ENCODE peak calls at places on chromosomes 5 and 9, in six cellular contexts. One of them, this sample, is unnamed.

GRCh38 chr9:96344458-96345180 is 38.9 kb downstream of the SLC35D2 start:
- DNase-seq in psoas muscle: peak; percentile 40
- DNase-seq in non-pigmented ciliary epithelial cell: peak; percentile 90
- DNase-seq in brain microvascular endothelial cell: peak; percentile 88
- DNase-seq in GM13976: no peak
- DNase-seq in BE2C: peak; percentile 42
- DNase-seq in this sample: peak; percentile 11

GRCh38 chr9:125649315-125649714 is 57.7 kb downstream of the MAPKAP1 start:
- DNase-seq in psoas muscle: peak; percentile 27
- DNase-seq in non-pigmented ciliary epithelial cell: peak; percentile 77
- DNase-seq in brain microvascular endothelial cell: peak; percentile 91
- DNase-seq in GM13976: no peak
- DNase-seq in BE2C: no peak
- DNase-seq in this sample: no peak

GRCh38 chr5:180395540-180396274 is 42.6 kb upstream of the GFPT2 start:
- DNase-seq in psoas muscle: peak; percentile 44
- DNase-seq in non-pigmented ciliary epithelial cell: no peak
- DNase-seq in brain microvascular endothelial cell: no peak
- DNase-seq in GM13976: peak; percentile 5
- DNase-seq in BE2C: no peak
- DNase-seq in this sample: no peak

GRCh38 chr5:177366528-177367322 is 9.0 kb downstream of the RGS14 start:
- DNase-seq in psoas muscle: peak; percentile 89
- DNase-seq in non-pigmented ciliary epithelial cell: peak; percentile 31
- DNase-seq in brain microvascular endothelial cell: peak; percentile 76
- DNase-seq in GM13976: no peak
- DNase-seq in BE2C: peak; percentile 96
- DNase-seq in this sample: peak; percentile 92

GRCh38 chr9:69317081-69317480 is 7.9 kb upstream of the ENTREP1 start:
- DNase-seq in psoas muscle: no peak
- DNase-seq in non-pigmented ciliary epithelial cell: no peak
- DNase-seq in brain microvascular endothelial cell: peak; percentile 25
- DNase-seq in GM13976: no peak
- DNase-seq in BE2C: no peak
- DNase-seq in this sample: no peak

GRCh38 chr5:130400091-130400490 is 495.8 kb downstream of the CHSY3 start:
- DNase-seq in psoas muscle: no peak
- DNase-seq in non-pigmented ciliary epithelial cell: peak; percentile 43
- DNase-seq in brain microvascular endothelial cell: peak; percentile 74
- DNase-seq in GM13976: no peak
- DNase-seq in BE2C: no peak
- DNase-seq in this sample: peak; percentile 62

GRCh38 chr9:35771079-35771441 is 17.0 kb upstream of the MSMP start:
- DNase-seq in psoas muscle: peak; percentile 42
- DNase-seq in non-pigmented ciliary epithelial cell: no peak
- DNase-seq in brain microvascular endothelial cell: no peak
- DNase-seq in GM13976: no peak
- DNase-seq in BE2C: no peak
- DNase-seq in this sample: no peak

GRCh38 chr5:128193676-128194390 is 110.3 kb downstream of the SLC12A2 start:
- DNase-seq in psoas muscle: no peak
- DNase-seq in non-pigmented ciliary epithelial cell: no peak
- DNase-seq in brain microvascular endothelial cell: no peak
- DNase-seq in GM13976: no peak
- DNase-seq in BE2C: no peak
- DNase-seq in this sample: no peak

GRCh38 chr5:168468836-168469235 is 17.4 kb upstream of the RARS1 start:
- DNase-seq in psoas muscle: no peak
- DNase-seq in non-pigmented ciliary epithelial cell: peak; percentile 71
- DNase-seq in brain microvascular endothelial cell: peak; percentile 81
- DNase-seq in GM13976: no peak
- DNase-seq in BE2C: no peak
- DNase-seq in this sample: no peak

GRCh38 chr5:102670224-102670836 is 84.8 kb upstream of the PAM start:
- DNase-seq in psoas muscle: no peak
- DNase-seq in non-pigmented ciliary epithelial cell: no peak
- DNase-seq in brain microvascular endothelial cell: peak; percentile 14
- DNase-seq in GM13976: peak; percentile 57
- DNase-seq in BE2C: peak; percentile 60
- DNase-seq in this sample: peak; percentile 30

GRCh38 chr5:34847552-34847951 is 8.6 kb downstream of the TTC23L start:
- DNase-seq in psoas muscle: no peak
- DNase-seq in non-pigmented ciliary epithelial cell: no peak
- DNase-seq in brain microvascular endothelial cell: no peak
- DNase-seq in GM13976: no peak
- DNase-seq in BE2C: no peak
- DNase-seq in this sample: no peak

This sample was measured in T47D.